ENCODE peak calls at places on chromosome 10, in ten cellular contexts. J is NB4, L is IMR-90, Y is heart left ventricle, G is Peyer's patch, K is ovary, M is sigmoid colon, W is transverse colon, B is adrenal gland, Q is right lobe of liver. Z is an unnamed sample.

GRCh38 chr10:44513592-44513991 is 128.7 kb upstream of the CXCL12 start:
- DNase-seq in M (no peak), L (peak), Y (no peak), K (no peak), B (peak), G (no peak), Q (no peak), W (no peak), J (peak), Z (no peak)

GRCh38 chr10:69959911-69960310 is 92.7 kb upstream of the MACROH2A2 start:
- DNase-seq in J (peak), M (no peak), Y (no peak), K (no peak), Q (no peak), L (no peak), W (no peak), B (peak), G (no peak), Z (no peak)

GRCh38 chr10:114328876-114329275 is 75.4 kb downstream of the AFAP1L2 start:
- DNase-seq in W (no peak), M (no peak), Y (peak), L (no peak), B (peak), J (no peak), G (no peak), K (no peak), Q (no peak), Z (peak)

GRCh38 chr10:80511984-80512634 is 25.6 kb upstream of the SH2D4B start:
- DNase-seq in W (no peak), M (peak), J (no peak), G (no peak), K (no peak), Y (no peak), B (no peak), L (no peak), Q (no peak), Z (no peak)

GRCh38 chr10:15168296-15168780 is at the start of gene NMT2:
- DNase-seq in W (no peak), B (no peak), J (peak), Y (peak), M (no peak), Q (peak), G (peak), L (no peak), K (no peak), Z (no peak)

GRCh38 chr10:85098835-85099521 is 770.6 kb downstream of the CCSER2 start:
- DNase-seq in G (no peak), J (no peak), Q (no peak), Y (no peak), M (no peak), W (no peak), L (no peak), K (no peak), B (no peak), Z (no peak)

GRCh38 chr10:131418686-131419085 is 107.2 kb upstream of the TCERG1L start:
- DNase-seq in K (no peak), J (no peak), Y (no peak), W (no peak), M (no peak), B (no peak), Q (no peak), G (no peak), L (no peak), Z (no peak)

GRCh38 chr10:99781734-99782429 is 558 bp upstream of the ABCC2 start:
- DNase-seq in Y (no peak), G (no peak), M (no peak), Q (no peak), J (no peak), K (no peak), L (no peak), W (no peak), B (peak), Z (no peak)

GRCh38 chr10:126191192-126191591 is 197.1 kb downstream of the ADAM12 start:
- DNase-seq in K (no peak), J (no peak), W (no peak), L (no peak), M (no peak), G (no peak), Y (no peak), Q (no peak), B (no peak), Z (no peak)

GRCh38 chr10:68096913-68097509 is 12.3 kb upstream of the MYPN start:
- DNase-seq in W (peak), K (no peak), G (peak), M (no peak), L (peak), Q (no peak), Y (peak), J (no peak), B (peak), Z (no peak)

GRCh38 chr10:73644015-73644743 is 2.9 kb upstream of the MYOZ1 start:
- DNase-seq in L (peak), M (peak), Q (no peak), W (peak), J (peak), Y (peak), B (peak), G (no peak), K (peak), Z (peak)

GRCh38 chr10:115020449-115020848 is 72.7 kb upstream of the ATRNL1 start:
- DNase-seq in G (no peak), W (no peak), L (no peak), J (no peak), K (no peak), Y (no peak), M (no peak), B (no peak), Q (no peak), Z (no peak)

GRCh38 chr10:79242620-79243152 is 104.6 kb upstream of the PPIF start:
- DNase-seq in L (peak), Q (no peak), G (no peak), M (peak), K (peak), B (peak), W (peak), Y (peak), J (peak), Z (peak)

GRCh38 chr10:69475433-69475830 is 24.2 kb downstream of the TSPAN15 start:
- DNase-seq in W (no peak), J (no peak), Y (no peak), G (no peak), Q (no peak), L (no peak), M (no peak), K (no peak), B (no peak), Z (no peak)

GRCh38 chr10:99396471-99396870 is 34.0 kb downstream of the GOT1 start:
- DNase-seq in W (no peak), Y (no peak), B (no peak), K (no peak), L (peak), Q (no peak), M (no peak), J (no peak), G (no peak), Z (no peak)

GRCh38 chr10:44574596-44575480 is 189.9 kb upstream of the CXCL12 start:
- DNase-seq in M (no peak), K (no peak), Q (no peak), Y (no peak), J (no peak), L (no peak), W (no peak), B (no peak), G (no peak), Z (no peak)

GRCh38 chr10:27614776-27615175 is 110.7 kb downstream of the RAB18 start:
- DNase-seq in G (no peak), M (no peak), Y (no peak), K (no peak), W (no peak), L (no peak), B (no peak), Q (no peak), J (no peak), Z (no peak)

GRCh38 chr10:15116225-15116624 is 19.1 kb downstream of the RPP38 start:
- DNase-seq in K (no peak), L (no peak), J (no peak), G (no peak), Y (no peak), B (no peak), W (no peak), M (no peak), Q (no peak), Z (no peak)

GRCh38 chr10:8369666-8370065 is 315.2 kb downstream of the GATA3 start:
- DNase-seq in W (no peak), J (peak), Q (no peak), Y (no peak), K (no peak), L (peak), B (no peak), G (no peak), M (no peak), Z (no peak)

GRCh38 chr10:127872871-127873600 is 19.7 kb downstream of the CLRN3 start:
- DNase-seq in K (no peak), M (no peak), Y (no peak), B (no peak), L (no peak), G (peak), Q (peak), J (peak), W (peak), Z (peak)

GRCh38 chr10:34918896-34919295 is 103.8 kb upstream of the PARD3 start:
- DNase-seq in Y (no peak), K (no peak), B (no peak), W (no peak), Q (no peak), J (no peak), M (no peak), G (no peak), L (no peak), Z (no peak)

GRCh38 chr10:75469018-75469616 is 37.7 kb downstream of the LRMDA start:
- DNase-seq in L (peak), G (no peak), M (peak), W (peak), K (peak), B (peak), Q (no peak), Y (peak), J (peak), Z (peak)

GRCh38 chr10:3406556-3406955 is 234.0 kb upstream of the PITRM1 start:
- DNase-seq in B (no peak), K (no peak), J (no peak), L (no peak), G (no peak), M (no peak), Q (no peak), Y (no peak), W (no peak), Z (no peak)

GRCh38 chr10:122279725-122280141 is 8.6 kb downstream of the BTBD16 start:
- DNase-seq in M (peak), Y (no peak), J (peak), L (peak), W (no peak), Q (no peak), K (peak), G (no peak), B (peak), Z (peak)

GRCh38 chr10:110568055-110568735 is 700 bp downstream of the SMC3 start:
- DNase-seq in Q (no peak), L (no peak), K (no peak), G (no peak), J (peak), B (peak), W (peak), Y (no peak), M (peak), Z (peak)

GRCh38 chr10:78688945-78689935 is 379.5 kb upstream of the ZMIZ1 start:
- DNase-seq in Y (no peak), G (no peak), K (no peak), L (no peak), B (no peak), Q (no peak), M (peak), J (no peak), W (no peak), Z (peak)

GRCh38 chr10:131403936-131404335 is 92.4 kb upstream of the TCERG1L start:
- DNase-seq in G (no peak), L (no peak), Q (no peak), K (no peak), B (no peak), J (no peak), M (no peak), Y (no peak), W (no peak), Z (no peak)

GRCh38 chr10:103692421-103693069 is 162.8 kb downstream of the SH3PXD2A start:
- DNase-seq in L (no peak), J (no peak), Y (no peak), M (no peak), W (peak), B (no peak), K (no peak), Q (no peak), G (no peak), Z (no peak)

GRCh38 chr10:133523631-133524203 is 3.4 kb upstream of the CYP2E1 start:
- DNase-seq in J (no peak), G (no peak), L (no peak), K (no peak), M (no peak), Y (no peak), Q (no peak), W (no peak), B (no peak), Z (no peak)

GRCh38 chr10:11345224-11346054 is 266.0 kb downstream of the USP6NL start:
- DNase-seq in K (no peak), L (no peak), J (peak), B (no peak), Y (no peak), G (no peak), Q (no peak), M (no peak), W (peak), Z (no peak)

GRCh38 chr10:132746801-132747625 is 38.9 kb downstream of the NKX6-2 start:
- DNase-seq in Y (no peak), G (no peak), Q (no peak), W (no peak), M (no peak), B (no peak), L (no peak), K (no peak), J (no peak), Z (no peak)

GRCh38 chr10:12533151-12533550 is 183.8 kb downstream of the CAMK1D start:
- DNase-seq in L (peak), G (no peak), Y (no peak), W (no peak), Q (no peak), J (no peak), K (no peak), B (no peak), M (no peak), Z (no peak)

GRCh38 chr10:18197706-18198105 is 57.5 kb downstream of the CACNB2 start:
- DNase-seq in Y (no peak), G (no peak), Q (no peak), K (no peak), W (no peak), M (no peak), L (no peak), J (no peak), B (no peak), Z (no peak)

GRCh38 chr10:128324058-128324457 is 197.8 kb upstream of the MKI67 start:
- DNase-seq in W (peak), Q (peak), L (no peak), G (no peak), M (no peak), J (peak), Y (peak), K (no peak), B (no peak), Z (peak)

GRCh38 chr10:100882251-100882643 is 30.5 kb upstream of the SLF2 start:
- DNase-seq in G (no peak), Y (no peak), L (no peak), Q (no peak), K (no peak), J (no peak), M (no peak), B (no peak), W (no peak), Z (no peak)

GRCh38 chr10:100878291-100878910 is 34.4 kb upstream of the SLF2 start:
- DNase-seq in Q (peak), M (no peak), L (peak), Y (peak), G (peak), W (peak), B (peak), J (peak), K (peak), Z (peak)

GRCh38 chr10:100881552-100882250 is 31.1 kb upstream of the SLF2 start:
- DNase-seq in L (no peak), M (no peak), W (no peak), Q (no peak), J (no peak), K (no peak), B (peak), Y (no peak), G (no peak), Z (peak)

GRCh38 chr10:100877451-100877850 is 35.3 kb upstream of the SLF2 start:
- DNase-seq in Y (no peak), W (no peak), Q (no peak), G (no peak), K (no peak), J (no peak), B (no peak), L (no peak), M (no peak), Z (no peak)

DNA sequence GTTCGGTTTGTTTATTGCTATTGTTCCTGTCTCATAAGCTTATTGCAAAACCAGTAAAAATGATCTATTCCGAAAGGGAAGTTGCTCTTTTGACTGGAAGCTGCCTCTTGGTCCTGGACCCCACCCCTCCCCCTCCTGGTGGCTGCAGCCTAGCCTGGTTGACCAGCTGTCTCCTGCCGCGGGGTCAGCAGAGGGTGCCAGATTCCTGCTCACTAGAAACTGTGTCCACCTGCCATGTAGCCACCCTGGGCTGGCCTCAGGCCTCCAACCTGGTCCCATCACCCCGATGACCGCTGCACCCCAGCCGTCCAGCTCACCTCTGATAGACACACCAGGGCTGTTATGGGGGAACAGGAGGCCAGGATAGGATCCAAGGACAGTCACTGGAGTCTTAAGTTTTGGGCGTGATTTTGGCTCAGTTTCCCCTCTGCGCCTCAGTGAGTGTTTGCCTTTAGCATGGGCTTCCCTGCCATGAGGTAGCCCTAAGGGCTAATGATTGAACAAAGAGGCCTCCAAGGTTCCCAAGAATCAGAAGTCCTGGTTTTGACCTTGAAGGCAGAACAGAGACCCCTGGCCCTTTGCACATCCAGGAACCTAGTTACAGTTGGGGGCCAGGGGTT is 32.9 kb upstream of the SLF2 start:
- DNase-seq in L (no peak), G (no peak), Y (no peak), Q (no peak), J (no peak), W (no peak), M (no peak), B (peak), K (no peak), Z (peak)
- TF ChIP-seq CTCF in L (peak), G (no peak), Y (no peak), Q (no peak), J (no peak), W (no peak), M (no peak), B (no peak), K (no peak), Z (no peak)

GRCh38 chr10:16965740-16966447 is 148.7 kb upstream of the RSU1 start:
- DNase-seq in B (peak), L (peak), M (peak), J (no peak), K (peak), Y (no peak), W (peak), G (no peak), Q (no peak), Z (peak)
- TF ChIP-seq POLR2A in B (no peak), L (no peak), M (no peak), J (no peak), K (no peak), Y (no peak), W (no peak), G (no peak), Q (no peak), Z (no peak)

GRCh38 chr10:77253665-77254064 is 383.9 kb downstream of the KCNMA1 start:
- DNase-seq in J (no peak), M (no peak), Q (no peak), W (no peak), L (no peak), B (no peak), G (no peak), K (no peak), Y (no peak), Z (no peak)

GRCh38 chr10:77249901-77250459 is 387.6 kb downstream of the KCNMA1 start:
- DNase-seq in J (no peak), L (no peak), K (no peak), M (no peak), B (no peak), Y (no peak), Q (peak), G (no peak), W (no peak), Z (no peak)

GRCh38 chr10:77253037-77253436 is 384.6 kb downstream of the KCNMA1 start:
- DNase-seq in K (no peak), L (no peak), B (no peak), W (no peak), G (no peak), J (no peak), M (no peak), Q (no peak), Y (no peak), Z (no peak)

GRCh38 chr10:77252380-77252779 is 385.2 kb downstream of the KCNMA1 start:
- DNase-seq in L (no peak), Q (no peak), K (no peak), M (no peak), J (no peak), G (no peak), Y (no peak), W (no peak), B (no peak), Z (no peak)

DNA sequence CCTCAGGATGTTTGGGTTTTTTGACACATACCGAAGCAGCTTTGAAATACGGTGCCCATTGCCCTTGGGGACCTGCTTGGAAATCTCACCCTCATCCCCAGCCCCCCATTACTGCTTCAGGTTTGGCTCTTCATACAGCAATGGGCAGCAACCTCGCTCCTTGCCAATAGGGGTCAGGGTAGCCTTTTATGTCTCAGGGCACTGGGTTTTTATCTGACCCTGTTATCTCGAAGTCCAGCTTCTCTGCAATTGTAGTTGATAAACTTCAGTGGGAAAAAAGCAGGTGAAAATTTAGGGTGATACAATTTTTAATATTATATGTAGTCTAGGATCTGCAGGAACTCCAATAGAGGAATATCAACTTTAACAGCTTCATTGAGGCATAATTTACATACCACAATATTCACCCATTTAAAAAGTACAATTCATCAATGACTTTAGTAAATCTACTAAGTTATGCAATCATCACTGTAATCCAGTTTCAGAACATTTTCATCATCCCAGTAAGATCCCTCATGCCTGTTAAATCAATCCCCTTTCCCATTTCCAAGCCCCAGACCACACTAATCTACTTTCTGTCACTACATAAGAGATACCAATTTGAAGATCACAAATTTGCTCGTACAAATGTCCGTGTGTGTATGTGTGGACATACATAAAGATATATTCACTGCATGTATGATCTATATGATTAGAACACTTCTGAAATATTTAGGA is 386.2 kb downstream of the KCNMA1 start:
- DNase-seq in B (peak), J (peak), Q (no peak), K (no peak), G (no peak), L (peak), M (no peak), Y (no peak), W (no peak), Z (peak)
- TF ChIP-seq CTCF in B (peak), J (peak), Q (peak), K (no peak), G (peak), L (peak), M (peak), Y (peak), W (peak), Z (peak)

GRCh38 chr10:119656760-119657159 is 5.6 kb downstream of the BAG3 start:
- DNase-seq in W (no peak), K (no peak), B (no peak), Q (no peak), M (no peak), L (no peak), G (no peak), J (no peak), Y (no peak), Z (no peak)

GRCh38 chr10:119657725-119658124 is 6.5 kb downstream of the BAG3 start:
- DNase-seq in W (peak), L (peak), M (peak), Y (no peak), G (no peak), K (no peak), Q (no peak), J (no peak), B (peak), Z (peak)

GRCh38 chr10:119654540-119654939 is 3.4 kb downstream of the BAG3 start:
- DNase-seq in W (peak), Q (peak), L (no peak), G (no peak), Y (peak), B (no peak), K (peak), J (no peak), M (peak), Z (peak)

GRCh38 chr10:119653209-119653608 is 2.0 kb downstream of the BAG3 start:
- DNase-seq in J (no peak), G (no peak), Y (no peak), B (no peak), M (no peak), Q (no peak), L (peak), K (no peak), W (no peak), Z (no peak)

GRCh38 chr10:119655566-119656001 is 4.4 kb downstream of the BAG3 start:
- DNase-seq in J (no peak), B (peak), L (peak), G (no peak), Q (no peak), K (peak), Y (peak), M (peak), W (peak), Z (peak)
- TF ChIP-seq POLR2A in J (no peak), B (peak), L (peak), G (no peak), Q (no peak), K (no peak), Y (peak), M (peak), W (peak), Z (no peak)